ENCODE peak calls at places on chromosome 7, in eight cellular contexts. One of them, this sample, is unnamed.

GRCh38 chr7:32921896-32922295 is 30.3 kb upstream of the KBTBD2 start:
- DNase-seq in H4: no peak
- DNase-seq in HL-60: no peak
- DNase-seq in stimulated activated CD4-positive, alpha-beta T cell treated with anti-CD3 and anti-CD28 coated beads, TNF-alpha, amount 100 ng/mL, for 48 hours: no peak
- DNase-seq in HTR-8/SVneo: no peak
- DNase-seq in iPS-NIHi11: no peak
- DNase-seq in T-helper 9 cell: no peak
- DNase-seq in activated naive CD8-positive, alpha-beta T cell treated with anti-CD3 and anti-CD28 coated beads for 36 hours: no peak
- DNase-seq in this sample: no peak

GRCh38 chr7:137978464-137979237 is 23.2 kb downstream of the CREB3L2 start:
- DNase-seq in H4: peak; percentile 64
- DNase-seq in HL-60: no peak
- DNase-seq in stimulated activated CD4-positive, alpha-beta T cell treated with anti-CD3 and anti-CD28 coated beads, TNF-alpha, amount 100 ng/mL, for 48 hours: no peak
- DNase-seq in HTR-8/SVneo: peak; percentile 78
- DNase-seq in iPS-NIHi11: no peak
- DNase-seq in T-helper 9 cell: no peak
- DNase-seq in activated naive CD8-positive, alpha-beta T cell treated with anti-CD3 and anti-CD28 coated beads for 36 hours: no peak
- DNase-seq in this sample: peak; percentile 78

GRCh38 chr7:2880882-2881281 is 36.8 kb upstream of the GNA12 start:
- DNase-seq in H4: no peak
- DNase-seq in HL-60: no peak
- DNase-seq in stimulated activated CD4-positive, alpha-beta T cell treated with anti-CD3 and anti-CD28 coated beads, TNF-alpha, amount 100 ng/mL, for 48 hours: no peak
- DNase-seq in HTR-8/SVneo: no peak
- DNase-seq in iPS-NIHi11: peak; percentile 82
- DNase-seq in T-helper 9 cell: no peak
- DNase-seq in activated naive CD8-positive, alpha-beta T cell treated with anti-CD3 and anti-CD28 coated beads for 36 hours: no peak
- DNase-seq in this sample: no peak

GRCh38 chr7:138167869-138168296 is 91.6 kb downstream of the AKR1D1 start:
- DNase-seq in H4: no peak
- DNase-seq in HL-60: no peak
- DNase-seq in stimulated activated CD4-positive, alpha-beta T cell treated with anti-CD3 and anti-CD28 coated beads, TNF-alpha, amount 100 ng/mL, for 48 hours: no peak
- DNase-seq in HTR-8/SVneo: no peak
- DNase-seq in iPS-NIHi11: no peak
- DNase-seq in T-helper 9 cell: no peak
- DNase-seq in activated naive CD8-positive, alpha-beta T cell treated with anti-CD3 and anti-CD28 coated beads for 36 hours: no peak
- DNase-seq in this sample: no peak

GRCh38 chr7:10128748-10129147 is 844.9 kb upstream of the PHF14 start:
- DNase-seq in H4: peak; percentile 63
- DNase-seq in HL-60: no peak
- DNase-seq in stimulated activated CD4-positive, alpha-beta T cell treated with anti-CD3 and anti-CD28 coated beads, TNF-alpha, amount 100 ng/mL, for 48 hours: no peak
- DNase-seq in HTR-8/SVneo: no peak
- DNase-seq in iPS-NIHi11: peak; percentile 5
- DNase-seq in T-helper 9 cell: no peak
- DNase-seq in activated naive CD8-positive, alpha-beta T cell treated with anti-CD3 and anti-CD28 coated beads for 36 hours: no peak
- DNase-seq in this sample: no peak

GRCh38 chr7:137592232-137592896 is 248.8 kb upstream of the PTN start:
- DNase-seq in H4: peak; percentile 86
- DNase-seq in HL-60: peak; percentile 29
- DNase-seq in stimulated activated CD4-positive, alpha-beta T cell treated with anti-CD3 and anti-CD28 coated beads, TNF-alpha, amount 100 ng/mL, for 48 hours: no peak
- DNase-seq in HTR-8/SVneo: peak; percentile 47
- DNase-seq in iPS-NIHi11: peak; percentile 74
- DNase-seq in T-helper 9 cell: no peak
- DNase-seq in activated naive CD8-positive, alpha-beta T cell treated with anti-CD3 and anti-CD28 coated beads for 36 hours: no peak
- DNase-seq in this sample: peak; percentile 53

GRCh38 chr7:117445206-117445605 is 17.9 kb upstream of the ASZ1 start:
- DNase-seq in H4: no peak
- DNase-seq in HL-60: no peak
- DNase-seq in stimulated activated CD4-positive, alpha-beta T cell treated with anti-CD3 and anti-CD28 coated beads, TNF-alpha, amount 100 ng/mL, for 48 hours: no peak
- DNase-seq in HTR-8/SVneo: no peak
- DNase-seq in iPS-NIHi11: no peak
- DNase-seq in T-helper 9 cell: no peak
- DNase-seq in activated naive CD8-positive, alpha-beta T cell treated with anti-CD3 and anti-CD28 coated beads for 36 hours: no peak
- DNase-seq in this sample: no peak

GRCh38 chr7:92848854-92849745 is 12.7 kb upstream of the CDK6 start:
- DNase-seq in H4: no peak
- DNase-seq in HL-60: no peak
- DNase-seq in stimulated activated CD4-positive, alpha-beta T cell treated with anti-CD3 and anti-CD28 coated beads, TNF-alpha, amount 100 ng/mL, for 48 hours: no peak
- DNase-seq in HTR-8/SVneo: no peak
- DNase-seq in iPS-NIHi11: no peak
- DNase-seq in T-helper 9 cell: no peak
- DNase-seq in activated naive CD8-positive, alpha-beta T cell treated with anti-CD3 and anti-CD28 coated beads for 36 hours: no peak
- DNase-seq in this sample: no peak

GRCh38 chr7:151371266-151371665 is 29.7 kb downstream of the NUB1 start:
- DNase-seq in H4: no peak
- DNase-seq in HL-60: no peak
- DNase-seq in stimulated activated CD4-positive, alpha-beta T cell treated with anti-CD3 and anti-CD28 coated beads, TNF-alpha, amount 100 ng/mL, for 48 hours: no peak
- DNase-seq in HTR-8/SVneo: no peak
- DNase-seq in iPS-NIHi11: no peak
- DNase-seq in T-helper 9 cell: no peak
- DNase-seq in activated naive CD8-positive, alpha-beta T cell treated with anti-CD3 and anti-CD28 coated beads for 36 hours: no peak
- DNase-seq in this sample: no peak

GRCh38 chr7:51067757-51068156 is 248.9 kb downstream of the COBL start:
- DNase-seq in H4: peak; percentile 71
- DNase-seq in HL-60: peak; percentile 20
- DNase-seq in stimulated activated CD4-positive, alpha-beta T cell treated with anti-CD3 and anti-CD28 coated beads, TNF-alpha, amount 100 ng/mL, for 48 hours: no peak
- DNase-seq in HTR-8/SVneo: peak; percentile 20
- DNase-seq in iPS-NIHi11: peak; percentile 70
- DNase-seq in T-helper 9 cell: peak; percentile 10
- DNase-seq in activated naive CD8-positive, alpha-beta T cell treated with anti-CD3 and anti-CD28 coated beads for 36 hours: peak; percentile 15
- DNase-seq in this sample: peak; percentile 64

GRCh38 chr7:117212969-117213877 is 109.6 kb downstream of the WNT2 start:
- DNase-seq in H4: peak; percentile 57
- DNase-seq in HL-60: peak; percentile 56
- DNase-seq in stimulated activated CD4-positive, alpha-beta T cell treated with anti-CD3 and anti-CD28 coated beads, TNF-alpha, amount 100 ng/mL, for 48 hours: peak; percentile 22
- DNase-seq in HTR-8/SVneo: peak; percentile 34
- DNase-seq in iPS-NIHi11: peak; percentile 79
- DNase-seq in T-helper 9 cell: peak; percentile 16
- DNase-seq in activated naive CD8-positive, alpha-beta T cell treated with anti-CD3 and anti-CD28 coated beads for 36 hours: peak; percentile 30
- DNase-seq in this sample: peak; percentile 53

GRCh38 chr7:154884348-154884920 is 118.5 kb downstream of the PAXIP1 start:
- DNase-seq in H4: no peak
- DNase-seq in HL-60: no peak
- DNase-seq in stimulated activated CD4-positive, alpha-beta T cell treated with anti-CD3 and anti-CD28 coated beads, TNF-alpha, amount 100 ng/mL, for 48 hours: no peak
- DNase-seq in HTR-8/SVneo: no peak
- DNase-seq in iPS-NIHi11: no peak
- DNase-seq in T-helper 9 cell: no peak
- DNase-seq in activated naive CD8-positive, alpha-beta T cell treated with anti-CD3 and anti-CD28 coated beads for 36 hours: no peak
- DNase-seq in this sample: no peak

GRCh38 chr7:116271980-116272886 is 61.9 kb downstream of the TES start:
- DNase-seq in H4: peak; percentile 94
- DNase-seq in HL-60: no peak
- DNase-seq in stimulated activated CD4-positive, alpha-beta T cell treated with anti-CD3 and anti-CD28 coated beads, TNF-alpha, amount 100 ng/mL, for 48 hours: no peak
- DNase-seq in HTR-8/SVneo: peak; percentile 48
- DNase-seq in iPS-NIHi11: peak; percentile 34
- DNase-seq in T-helper 9 cell: no peak
- DNase-seq in activated naive CD8-positive, alpha-beta T cell treated with anti-CD3 and anti-CD28 coated beads for 36 hours: no peak
- DNase-seq in this sample: peak; percentile 97

GRCh38 chr7:47587976-47588375 is 6.1 kb upstream of the TNS3 start:
- DNase-seq in H4: no peak
- DNase-seq in HL-60: no peak
- DNase-seq in stimulated activated CD4-positive, alpha-beta T cell treated with anti-CD3 and anti-CD28 coated beads, TNF-alpha, amount 100 ng/mL, for 48 hours: no peak
- DNase-seq in HTR-8/SVneo: no peak
- DNase-seq in iPS-NIHi11: no peak
- DNase-seq in T-helper 9 cell: no peak
- DNase-seq in activated naive CD8-positive, alpha-beta T cell treated with anti-CD3 and anti-CD28 coated beads for 36 hours: no peak
- DNase-seq in this sample: no peak

GRCh38 chr7:137601642-137602041 is 245.1 kb downstream of the DGKI start:
- DNase-seq in H4: no peak
- DNase-seq in HL-60: no peak
- DNase-seq in stimulated activated CD4-positive, alpha-beta T cell treated with anti-CD3 and anti-CD28 coated beads, TNF-alpha, amount 100 ng/mL, for 48 hours: no peak
- DNase-seq in HTR-8/SVneo: no peak
- DNase-seq in iPS-NIHi11: no peak
- DNase-seq in T-helper 9 cell: no peak
- DNase-seq in activated naive CD8-positive, alpha-beta T cell treated with anti-CD3 and anti-CD28 coated beads for 36 hours: no peak
- DNase-seq in this sample: no peak

GRCh38 chr7:1046722-1047679 is 2.7 kb downstream of the GPR146 start:
- DNase-seq in H4: no peak
- DNase-seq in HL-60: no peak
- DNase-seq in stimulated activated CD4-positive, alpha-beta T cell treated with anti-CD3 and anti-CD28 coated beads, TNF-alpha, amount 100 ng/mL, for 48 hours: no peak
- DNase-seq in HTR-8/SVneo: no peak
- DNase-seq in iPS-NIHi11: no peak
- DNase-seq in T-helper 9 cell: peak; percentile 54
- DNase-seq in activated naive CD8-positive, alpha-beta T cell treated with anti-CD3 and anti-CD28 coated beads for 36 hours: no peak
- DNase-seq in this sample: no peak

GRCh38 chr7:155283565-155284194 is 14.0 kb upstream of the INSIG1 start:
- DNase-seq in H4: no peak
- DNase-seq in HL-60: no peak
- DNase-seq in stimulated activated CD4-positive, alpha-beta T cell treated with anti-CD3 and anti-CD28 coated beads, TNF-alpha, amount 100 ng/mL, for 48 hours: no peak
- DNase-seq in HTR-8/SVneo: no peak
- DNase-seq in iPS-NIHi11: no peak
- DNase-seq in T-helper 9 cell: no peak
- DNase-seq in activated naive CD8-positive, alpha-beta T cell treated with anti-CD3 and anti-CD28 coated beads for 36 hours: no peak
- DNase-seq in this sample: no peak

This sample was measured in RWPE1.